ENCODE peak calls at places on chromosomes 1 and 21, in ten cellular contexts. One of them, this sample, is unnamed. For H3K27me3, the result is how much of the 10 kb centered on the place peaks cover.

GRCh38 chr1:87131809-87132663 is 196.6 kb upstream of the LMO4 start:
- DNase-seq in bronchial epithelial cell: peak
- DNase-seq in adipocyte: peak
- DNase-seq in ovary: peak
- DNase-seq in gastrocnemius medialis: peak
- DNase-seq in body of pancreas: peak
- DNase-seq in neuronal stem cell: peak
- DNase-seq in dorsolateral prefrontal cortex: peak
- DNase-seq in heart right ventricle: peak
- DNase-seq in endothelial cell of umbilical vein: peak
- DNase-seq in this sample: peak

GRCh38 chr1:46180082-46180616 is 3.9 kb upstream of the P3R3URF start:
- DNase-seq in bronchial epithelial cell: peak
- DNase-seq in adipocyte: no peak
- DNase-seq in ovary: no peak
- DNase-seq in gastrocnemius medialis: no peak
- DNase-seq in body of pancreas: peak
- DNase-seq in neuronal stem cell: no peak
- DNase-seq in dorsolateral prefrontal cortex: peak
- DNase-seq in heart right ventricle: no peak
- DNase-seq in endothelial cell of umbilical vein: no peak
- DNase-seq in this sample: no peak

GRCh38 chr1:210294991-210295773 is 33.5 kb upstream of the HHAT start:
- DNase-seq in bronchial epithelial cell: peak
- DNase-seq in adipocyte: peak
- DNase-seq in ovary: peak
- DNase-seq in gastrocnemius medialis: no peak
- DNase-seq in body of pancreas: peak
- DNase-seq in neuronal stem cell: no peak
- DNase-seq in dorsolateral prefrontal cortex: no peak
- DNase-seq in heart right ventricle: peak
- DNase-seq in endothelial cell of umbilical vein: no peak
- DNase-seq in this sample: no peak

GRCh38 chr1:186193224-186193623 is 181.8 kb downstream of the TPR start:
- DNase-seq in bronchial epithelial cell: no peak
- DNase-seq in adipocyte: no peak
- DNase-seq in ovary: no peak
- DNase-seq in gastrocnemius medialis: no peak
- DNase-seq in body of pancreas: no peak
- DNase-seq in neuronal stem cell: no peak
- DNase-seq in dorsolateral prefrontal cortex: no peak
- DNase-seq in heart right ventricle: no peak
- DNase-seq in endothelial cell of umbilical vein: no peak
- DNase-seq in this sample: no peak

GRCh38 chr1:87898401-87898800 is 569.7 kb downstream of the LMO4 start:
- DNase-seq in bronchial epithelial cell: no peak
- DNase-seq in adipocyte: no peak
- DNase-seq in ovary: no peak
- DNase-seq in gastrocnemius medialis: no peak
- DNase-seq in body of pancreas: no peak
- DNase-seq in neuronal stem cell: no peak
- DNase-seq in dorsolateral prefrontal cortex: no peak
- DNase-seq in heart right ventricle: no peak
- DNase-seq in endothelial cell of umbilical vein: no peak
- DNase-seq in this sample: no peak

GRCh38 chr1:6359568-6360496 is 33.7 kb downstream of the ACOT7 start:
- DNase-seq in bronchial epithelial cell: peak
- DNase-seq in adipocyte: peak
- DNase-seq in ovary: peak
- DNase-seq in gastrocnemius medialis: no peak
- DNase-seq in body of pancreas: peak
- DNase-seq in neuronal stem cell: no peak
- DNase-seq in dorsolateral prefrontal cortex: no peak
- DNase-seq in heart right ventricle: peak
- DNase-seq in endothelial cell of umbilical vein: peak
- DNase-seq in this sample: peak

GRCh38 chr1:113872219-113872934 is 865 bp upstream of the PTPN22 start:
- DNase-seq in bronchial epithelial cell: no peak
- DNase-seq in adipocyte: peak
- DNase-seq in ovary: no peak
- DNase-seq in gastrocnemius medialis: no peak
- DNase-seq in body of pancreas: peak
- DNase-seq in neuronal stem cell: no peak
- DNase-seq in dorsolateral prefrontal cortex: no peak
- DNase-seq in heart right ventricle: no peak
- DNase-seq in endothelial cell of umbilical vein: peak
- DNase-seq in this sample: no peak

GRCh38 chr1:175792126-175792525 is 48.7 kb upstream of the TNR start:
- DNase-seq in bronchial epithelial cell: no peak
- DNase-seq in adipocyte: no peak
- DNase-seq in ovary: no peak
- DNase-seq in gastrocnemius medialis: no peak
- DNase-seq in body of pancreas: no peak
- DNase-seq in neuronal stem cell: no peak
- DNase-seq in dorsolateral prefrontal cortex: no peak
- DNase-seq in heart right ventricle: no peak
- DNase-seq in endothelial cell of umbilical vein: no peak
- DNase-seq in this sample: no peak

GRCh38 chr1:18722270-18722669 is 91.6 kb downstream of the PAX7 start:
- DNase-seq in bronchial epithelial cell: no peak
- DNase-seq in adipocyte: no peak
- DNase-seq in ovary: no peak
- DNase-seq in gastrocnemius medialis: no peak
- DNase-seq in body of pancreas: no peak
- DNase-seq in neuronal stem cell: no peak
- DNase-seq in dorsolateral prefrontal cortex: no peak
- DNase-seq in heart right ventricle: no peak
- DNase-seq in endothelial cell of umbilical vein: no peak
- DNase-seq in this sample: no peak
- H3K27me3 ChIP-seq in bronchial epithelial cell: under half
- H3K27me3 ChIP-seq in adipocyte: half or more
- H3K27me3 ChIP-seq in ovary: under half
- H3K27me3 ChIP-seq in gastrocnemius medialis: under half
- H3K27me3 ChIP-seq in body of pancreas: under half
- H3K27me3 ChIP-seq in neuronal stem cell: half or more
- H3K27me3 ChIP-seq in dorsolateral prefrontal cortex: under half
- H3K27me3 ChIP-seq in heart right ventricle: half or more
- H3K27me3 ChIP-seq in endothelial cell of umbilical vein: under half
- H3K27me3 ChIP-seq in this sample: under half

DNA sequence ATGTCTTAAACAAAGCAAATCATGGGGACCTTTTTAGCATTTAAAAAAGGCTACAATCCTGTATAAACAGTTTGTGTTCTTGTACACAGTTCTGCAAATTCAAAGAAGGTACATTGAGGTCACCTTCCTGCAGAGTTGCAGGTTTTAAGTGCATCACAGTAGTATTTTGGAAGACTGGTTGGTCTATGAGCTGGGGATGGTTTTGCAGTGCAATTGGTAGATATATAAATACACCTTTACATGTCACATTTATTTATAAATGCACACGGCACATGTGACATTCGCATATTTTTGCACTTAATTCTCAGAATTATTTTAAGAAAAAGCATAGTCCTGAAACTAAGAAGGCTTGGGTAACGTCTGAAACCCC is 599 bp upstream of the ITPKB start:
- DNase-seq in bronchial epithelial cell: no peak
- DNase-seq in adipocyte: no peak
- DNase-seq in ovary: no peak
- DNase-seq in gastrocnemius medialis: no peak
- DNase-seq in body of pancreas: no peak
- DNase-seq in neuronal stem cell: no peak
- DNase-seq in dorsolateral prefrontal cortex: no peak
- DNase-seq in heart right ventricle: no peak
- DNase-seq in endothelial cell of umbilical vein: no peak
- DNase-seq in this sample: no peak
- H3K27me3 ChIP-seq in bronchial epithelial cell: under half
- H3K27me3 ChIP-seq in adipocyte: under half
- H3K27me3 ChIP-seq in ovary: under half
- H3K27me3 ChIP-seq in gastrocnemius medialis: under half
- H3K27me3 ChIP-seq in body of pancreas: under half
- H3K27me3 ChIP-seq in neuronal stem cell: under half
- H3K27me3 ChIP-seq in dorsolateral prefrontal cortex: under half
- H3K27me3 ChIP-seq in heart right ventricle: under half
- H3K27me3 ChIP-seq in endothelial cell of umbilical vein: under half
- H3K27me3 ChIP-seq in this sample: under half

GRCh38 chr1:19960621-19961020 is 18.8 kb downstream of the PLA2G2A start:
- DNase-seq in bronchial epithelial cell: no peak
- DNase-seq in adipocyte: no peak
- DNase-seq in ovary: no peak
- DNase-seq in gastrocnemius medialis: no peak
- DNase-seq in body of pancreas: no peak
- DNase-seq in neuronal stem cell: no peak
- DNase-seq in dorsolateral prefrontal cortex: no peak
- DNase-seq in heart right ventricle: no peak
- DNase-seq in endothelial cell of umbilical vein: no peak
- DNase-seq in this sample: no peak
- H3K27me3 ChIP-seq in bronchial epithelial cell: under half
- H3K27me3 ChIP-seq in adipocyte: under half
- H3K27me3 ChIP-seq in ovary: under half
- H3K27me3 ChIP-seq in gastrocnemius medialis: under half
- H3K27me3 ChIP-seq in body of pancreas: under half
- H3K27me3 ChIP-seq in neuronal stem cell: under half
- H3K27me3 ChIP-seq in dorsolateral prefrontal cortex: under half
- H3K27me3 ChIP-seq in heart right ventricle: under half
- H3K27me3 ChIP-seq in endothelial cell of umbilical vein: under half
- H3K27me3 ChIP-seq in this sample: under half

GRCh38 chr21:44589094-44589493 is 3.2 kb downstream of the KRTAP10-6 start:
- DNase-seq in bronchial epithelial cell: no peak
- DNase-seq in adipocyte: no peak
- DNase-seq in ovary: no peak
- DNase-seq in gastrocnemius medialis: no peak
- DNase-seq in body of pancreas: no peak
- DNase-seq in neuronal stem cell: no peak
- DNase-seq in dorsolateral prefrontal cortex: no peak
- DNase-seq in heart right ventricle: no peak
- DNase-seq in endothelial cell of umbilical vein: no peak
- DNase-seq in this sample: no peak
- H3K27me3 ChIP-seq in bronchial epithelial cell: under half
- H3K27me3 ChIP-seq in adipocyte: under half
- H3K27me3 ChIP-seq in ovary: under half
- H3K27me3 ChIP-seq in gastrocnemius medialis: under half
- H3K27me3 ChIP-seq in body of pancreas: under half
- H3K27me3 ChIP-seq in neuronal stem cell: under half
- H3K27me3 ChIP-seq in dorsolateral prefrontal cortex: under half
- H3K27me3 ChIP-seq in heart right ventricle: half or more
- H3K27me3 ChIP-seq in endothelial cell of umbilical vein: under half
- H3K27me3 ChIP-seq in this sample: under half

DNA sequence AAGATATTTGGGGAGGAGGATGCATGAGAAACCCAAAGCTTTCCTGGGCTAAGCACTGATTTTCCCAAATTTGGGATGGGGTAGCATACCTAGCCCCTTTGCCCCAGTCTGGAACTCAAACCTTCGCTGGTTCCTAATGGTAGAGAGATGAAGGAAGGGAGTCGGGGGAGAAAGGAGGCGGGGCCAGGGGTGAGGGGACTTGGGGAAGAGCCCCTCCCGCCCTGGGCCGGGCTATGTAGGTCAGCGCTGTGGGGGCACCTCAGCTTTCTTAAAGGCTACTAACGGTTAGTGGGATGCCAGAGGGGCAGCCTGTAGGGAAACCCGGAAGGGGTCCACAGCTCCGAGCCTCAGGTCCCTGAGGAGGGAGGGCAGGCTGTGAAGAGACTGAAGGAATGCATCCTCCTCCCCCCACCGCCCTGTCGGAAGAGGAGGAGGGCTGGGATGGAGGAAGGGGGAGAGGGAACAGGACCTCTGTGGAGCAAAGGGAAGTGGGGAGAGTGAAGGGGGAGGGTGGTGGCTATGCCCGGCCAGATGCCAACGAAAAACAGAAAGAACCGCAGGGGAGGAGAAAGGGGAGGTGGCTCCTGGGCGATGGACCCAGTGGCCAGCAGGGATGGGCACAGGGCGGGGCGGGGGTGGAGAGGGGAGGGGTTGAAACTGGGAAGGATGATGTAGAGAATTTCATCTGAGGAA is 1.3 kb downstream of the CADM3 start:
- DNase-seq in bronchial epithelial cell: no peak
- DNase-seq in adipocyte: no peak
- DNase-seq in ovary: no peak
- DNase-seq in gastrocnemius medialis: no peak
- DNase-seq in body of pancreas: no peak
- DNase-seq in neuronal stem cell: no peak
- DNase-seq in dorsolateral prefrontal cortex: no peak
- DNase-seq in heart right ventricle: no peak
- DNase-seq in endothelial cell of umbilical vein: no peak
- DNase-seq in this sample: no peak
- H3K27me3 ChIP-seq in bronchial epithelial cell: under half
- H3K27me3 ChIP-seq in adipocyte: half or more
- H3K27me3 ChIP-seq in ovary: under half
- H3K27me3 ChIP-seq in gastrocnemius medialis: under half
- H3K27me3 ChIP-seq in body of pancreas: under half
- H3K27me3 ChIP-seq in neuronal stem cell: under half
- H3K27me3 ChIP-seq in dorsolateral prefrontal cortex: under half
- H3K27me3 ChIP-seq in heart right ventricle: half or more
- H3K27me3 ChIP-seq in endothelial cell of umbilical vein: under half
- H3K27me3 ChIP-seq in this sample: under half

GRCh38 chr1:110605901-110606783 is at the start of gene KCNA2:
- DNase-seq in bronchial epithelial cell: peak
- DNase-seq in adipocyte: peak
- DNase-seq in ovary: peak
- DNase-seq in gastrocnemius medialis: no peak
- DNase-seq in body of pancreas: peak
- DNase-seq in neuronal stem cell: peak
- DNase-seq in dorsolateral prefrontal cortex: peak
- DNase-seq in heart right ventricle: peak
- DNase-seq in endothelial cell of umbilical vein: peak
- DNase-seq in this sample: no peak
- H3K27me3 ChIP-seq in bronchial epithelial cell: under half
- H3K27me3 ChIP-seq in adipocyte: half or more
- H3K27me3 ChIP-seq in ovary: under half
- H3K27me3 ChIP-seq in gastrocnemius medialis: under half
- H3K27me3 ChIP-seq in body of pancreas: under half
- H3K27me3 ChIP-seq in neuronal stem cell: half or more
- H3K27me3 ChIP-seq in dorsolateral prefrontal cortex: under half
- H3K27me3 ChIP-seq in heart right ventricle: half or more
- H3K27me3 ChIP-seq in endothelial cell of umbilical vein: half or more
- H3K27me3 ChIP-seq in this sample: half or more

GRCh38 chr1:17795836-17796645 is 40.9 kb downstream of the ACTL8 start:
- DNase-seq in bronchial epithelial cell: no peak
- DNase-seq in adipocyte: no peak
- DNase-seq in ovary: no peak
- DNase-seq in gastrocnemius medialis: no peak
- DNase-seq in body of pancreas: no peak
- DNase-seq in neuronal stem cell: no peak
- DNase-seq in dorsolateral prefrontal cortex: no peak
- DNase-seq in heart right ventricle: no peak
- DNase-seq in endothelial cell of umbilical vein: no peak
- DNase-seq in this sample: no peak
- H3K27me3 ChIP-seq in bronchial epithelial cell: under half
- H3K27me3 ChIP-seq in adipocyte: under half
- H3K27me3 ChIP-seq in ovary: under half
- H3K27me3 ChIP-seq in gastrocnemius medialis: half or more
- H3K27me3 ChIP-seq in body of pancreas: under half
- H3K27me3 ChIP-seq in neuronal stem cell: under half
- H3K27me3 ChIP-seq in dorsolateral prefrontal cortex: under half
- H3K27me3 ChIP-seq in heart right ventricle: half or more
- H3K27me3 ChIP-seq in endothelial cell of umbilical vein: under half
- H3K27me3 ChIP-seq in this sample: under half